ENCODE peak calls at places on chromosome 9, in seven cellular contexts. One of them, this sample, is unnamed.

GRCh38 chr9:120909904-120910303 is 16.7 kb downstream of the TRAF1 start:
- DNase-seq in K562: no peak
- DNase-seq in GM23248: no peak
- DNase-seq in fibroblast of lung: no peak
- DNase-seq in hepatocyte: no peak
- DNase-seq in astrocyte: no peak
- DNase-seq in HCT116: no peak
- DNase-seq in this sample: peak; percentile 32

GRCh38 chr9:34573599-34574325 is 15.8 kb downstream of the CNTFR start:
- DNase-seq in K562: no peak
- DNase-seq in GM23248: no peak
- DNase-seq in fibroblast of lung: no peak
- DNase-seq in hepatocyte: no peak
- DNase-seq in astrocyte: no peak
- DNase-seq in HCT116: no peak
- DNase-seq in this sample: no peak

GRCh38 chr9:712643-713042 is 128.9 kb upstream of the DMRT1 start:
- DNase-seq in K562: no peak
- DNase-seq in GM23248: no peak
- DNase-seq in fibroblast of lung: no peak
- DNase-seq in hepatocyte: no peak
- DNase-seq in astrocyte: no peak
- DNase-seq in HCT116: no peak
- DNase-seq in this sample: no peak

GRCh38 chr9:77176686-77177142 is 620 bp upstream of the VPS13A start:
- DNase-seq in K562: no peak
- DNase-seq in GM23248: no peak
- DNase-seq in fibroblast of lung: no peak
- DNase-seq in hepatocyte: no peak
- DNase-seq in astrocyte: no peak
- DNase-seq in HCT116: no peak
- DNase-seq in this sample: no peak

GRCh38 chr9:36551129-36551528 is 21.6 kb upstream of the MELK start:
- DNase-seq in K562: no peak
- DNase-seq in GM23248: peak; percentile 50
- DNase-seq in fibroblast of lung: no peak
- DNase-seq in hepatocyte: no peak
- DNase-seq in astrocyte: peak; percentile 55
- DNase-seq in HCT116: no peak
- DNase-seq in this sample: peak; percentile 35

GRCh38 chr9:4979224-4979623 is 5.8 kb upstream of the JAK2 start:
- DNase-seq in K562: no peak
- DNase-seq in GM23248: peak; percentile 56
- DNase-seq in fibroblast of lung: peak; percentile 66
- DNase-seq in hepatocyte: no peak
- DNase-seq in astrocyte: no peak
- DNase-seq in HCT116: no peak
- DNase-seq in this sample: no peak

GRCh38 chr9:126676685-126677143 is 63.0 kb downstream of the LMX1B start:
- DNase-seq in K562: no peak
- DNase-seq in GM23248: no peak
- DNase-seq in fibroblast of lung: no peak
- DNase-seq in hepatocyte: no peak
- DNase-seq in astrocyte: no peak
- DNase-seq in HCT116: no peak
- DNase-seq in this sample: no peak

GRCh38 chr9:78932849-78933627 is 636.1 kb downstream of the PSAT1 start:
- DNase-seq in K562: no peak
- DNase-seq in GM23248: peak; percentile 60
- DNase-seq in fibroblast of lung: peak; percentile 65
- DNase-seq in hepatocyte: no peak
- DNase-seq in astrocyte: peak; percentile 80
- DNase-seq in HCT116: no peak
- DNase-seq in this sample: peak; percentile 7

GRCh38 chr9:77236693-77237092 is 59.4 kb downstream of the VPS13A start:
- DNase-seq in K562: no peak
- DNase-seq in GM23248: no peak
- DNase-seq in fibroblast of lung: no peak
- DNase-seq in hepatocyte: no peak
- DNase-seq in astrocyte: no peak
- DNase-seq in HCT116: no peak
- DNase-seq in this sample: no peak

GRCh38 chr9:4382722-4383317 is 83.0 kb upstream of the GLIS3 start:
- DNase-seq in K562: peak; percentile 10
- DNase-seq in GM23248: peak; percentile 56
- DNase-seq in fibroblast of lung: peak; percentile 24
- DNase-seq in hepatocyte: peak; percentile 46
- DNase-seq in astrocyte: no peak
- DNase-seq in HCT116: peak; percentile 23
- DNase-seq in this sample: no peak

GRCh38 chr9:136292591-136293448 is 11.1 kb downstream of the CCDC187 start:
- DNase-seq in K562: no peak
- DNase-seq in GM23248: peak; percentile 72
- DNase-seq in fibroblast of lung: no peak
- DNase-seq in hepatocyte: no peak
- DNase-seq in astrocyte: no peak
- DNase-seq in HCT116: no peak
- DNase-seq in this sample: no peak
- H3K4me3 ChIP-seq in K562: no peak overlapping the region
- H3K4me3 ChIP-seq in GM23248: no peak overlapping the region
- H3K4me3 ChIP-seq in fibroblast of lung: no peak overlapping the region
- H3K4me3 ChIP-seq in hepatocyte: no peak overlapping the region
- H3K4me3 ChIP-seq in astrocyte: no peak overlapping the region
- H3K4me3 ChIP-seq in HCT116: no peak overlapping the region
- H3K4me3 ChIP-seq in this sample: no peak overlapping the region

GRCh38 chr9:116905131-116905724 is 218.1 kb downstream of the TRIM32 start:
- DNase-seq in K562: no peak
- DNase-seq in GM23248: no peak
- DNase-seq in fibroblast of lung: no peak
- DNase-seq in hepatocyte: no peak
- DNase-seq in astrocyte: no peak
- DNase-seq in HCT116: no peak
- DNase-seq in this sample: no peak
- H3K4me2 ChIP-seq in K562: no peak overlapping the region
- H3K4me2 ChIP-seq in GM23248: no peak overlapping the region
- H3K4me2 ChIP-seq in fibroblast of lung: no peak overlapping the region
- H3K4me2 ChIP-seq in hepatocyte: no peak overlapping the region
- H3K4me2 ChIP-seq in astrocyte: no peak overlapping the region
- H3K4me2 ChIP-seq in HCT116: no peak overlapping the region
- H3K4me2 ChIP-seq in this sample: no peak overlapping the region

GRCh38 chr9:110765926-110766325 is 97.3 kb downstream of the MUSK start:
- DNase-seq in K562: no peak
- DNase-seq in GM23248: no peak
- DNase-seq in fibroblast of lung: no peak
- DNase-seq in hepatocyte: no peak
- DNase-seq in astrocyte: no peak
- DNase-seq in HCT116: no peak
- DNase-seq in this sample: no peak
- TF ChIP-seq EZH2 in K562: no peak
- TF ChIP-seq EZH2 in GM23248: no peak
- TF ChIP-seq EZH2 in fibroblast of lung: no peak
- TF ChIP-seq EZH2 in hepatocyte: no peak
- TF ChIP-seq EZH2 in astrocyte: no peak
- TF ChIP-seq EZH2 in HCT116: no peak
- TF ChIP-seq EZH2 in this sample: no peak

DNA sequence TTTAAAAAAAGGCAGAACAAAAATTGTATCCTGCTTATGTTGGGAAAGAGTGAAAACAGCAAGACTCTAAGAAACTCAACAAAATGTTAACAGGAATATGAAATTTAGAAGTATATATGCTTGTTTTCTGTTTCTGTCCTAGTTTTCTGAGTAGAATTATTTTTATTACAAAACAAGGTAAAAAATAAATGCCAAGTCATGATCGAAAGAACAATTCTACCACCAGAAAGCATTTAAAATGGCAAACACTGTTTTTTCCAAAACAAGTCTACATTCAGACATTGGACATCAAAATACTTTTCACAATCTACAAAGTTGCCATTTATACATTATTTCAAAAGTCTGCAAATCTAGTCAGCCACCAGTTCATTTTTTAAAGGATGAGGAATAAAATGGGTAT is 102.6 kb downstream of the TLE1 start:
- DNase-seq in K562: no peak
- DNase-seq in GM23248: no peak
- DNase-seq in fibroblast of lung: no peak
- DNase-seq in hepatocyte: no peak
- DNase-seq in astrocyte: no peak
- DNase-seq in HCT116: no peak
- DNase-seq in this sample: no peak
- H3K4me3 ChIP-seq in K562: no peak overlapping the region
- H3K4me3 ChIP-seq in GM23248: no peak overlapping the region
- H3K4me3 ChIP-seq in fibroblast of lung: no peak overlapping the region
- H3K4me3 ChIP-seq in hepatocyte: no peak overlapping the region
- H3K4me3 ChIP-seq in astrocyte: no peak overlapping the region
- H3K4me3 ChIP-seq in HCT116: no peak overlapping the region
- H3K4me3 ChIP-seq in this sample: no peak overlapping the region

DNA sequence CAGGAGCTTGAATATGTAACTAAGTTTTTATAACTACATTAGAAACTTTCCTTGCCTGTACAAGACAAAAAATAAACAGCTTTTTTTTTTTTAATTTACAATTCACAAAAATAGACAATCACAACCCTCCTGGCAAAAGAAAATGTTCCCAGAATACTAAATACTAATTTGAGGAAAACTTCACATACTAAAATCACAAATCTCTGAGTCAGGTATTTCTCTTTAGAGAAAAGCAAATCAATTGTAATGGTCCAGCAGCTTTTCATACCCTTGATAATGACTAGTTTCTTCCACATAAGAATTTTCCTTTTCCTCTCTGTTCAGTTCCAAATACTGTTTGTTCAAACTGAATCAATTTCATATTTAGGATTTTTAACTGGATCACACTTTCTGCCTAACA is 68.5 kb downstream of the MLLT3 start:
- DNase-seq in K562: no peak
- DNase-seq in GM23248: no peak
- DNase-seq in fibroblast of lung: no peak
- DNase-seq in hepatocyte: no peak
- DNase-seq in astrocyte: no peak
- DNase-seq in HCT116: no peak
- DNase-seq in this sample: no peak
- H3K4me2 ChIP-seq in K562: no peak overlapping the region
- H3K4me2 ChIP-seq in GM23248: no peak overlapping the region
- H3K4me2 ChIP-seq in fibroblast of lung: no peak overlapping the region
- H3K4me2 ChIP-seq in hepatocyte: no peak overlapping the region
- H3K4me2 ChIP-seq in astrocyte: no peak overlapping the region
- H3K4me2 ChIP-seq in HCT116: no peak overlapping the region
- H3K4me2 ChIP-seq in this sample: peak overlapping the region; percentile 60